ENCODE peak calls at places on chromosomes 16 and 17, in five cellular contexts. H, U, W, I and S are unnamed samples.

GRCh38 chr16:84315422-84315821 is 20.7 kb downstream of the WFDC1 start:
- DNase-seq in H (no peak), I (peak), W (no peak), U (no peak), S (no peak)

GRCh38 chr16:2749936-2750335 is 2.5 kb upstream of the SRRM2 start:
- DNase-seq in U (no peak), I (no peak), W (no peak), H (no peak), S (no peak)

GRCh38 chr17:6086603-6087400 is 16.6 kb downstream of the WSCD1 start:
- DNase-seq in W (no peak), H (no peak), I (no peak), U (no peak), S (no peak)

GRCh38 chr17:44905006-44906000 is 6.1 kb upstream of the EFTUD2 start:
- DNase-seq in H (no peak), W (no peak), I (no peak), U (no peak), S (no peak)

GRCh38 chr17:74444406-74444805 is 12.5 kb downstream of the GPRC5C start:
- DNase-seq in I (no peak), W (no peak), H (no peak), U (no peak), S (peak)

GRCh38 chr16:12057276-12057675 is 80.7 kb downstream of the SNX29 start:
- DNase-seq in W (no peak), H (no peak), U (no peak), I (no peak), S (peak)

GRCh38 chr16:14150796-14151195 is 79.7 kb downstream of the MRTFB start:
- DNase-seq in I (no peak), H (no peak), W (no peak), U (no peak), S (no peak)

GRCh38 chr17:61379457-61380216 is 20.0 kb upstream of the TBX2 start:
- DNase-seq in I (no peak), W (no peak), H (no peak), U (no peak), S (no peak)

GRCh38 chr17:63774141-63774981 is at the start of gene DDX42:
- DNase-seq in I (no peak), H (no peak), U (peak), W (peak), S (peak)

GRCh38 chr16:13923703-13924298 is 3.8 kb downstream of the ERCC4 start:
- DNase-seq in H (no peak), U (no peak), I (peak), W (no peak), S (peak)

GRCh38 chr16:84509032-84509950 is 4.8 kb upstream of the MEAK7 start:
- DNase-seq in U (no peak), H (no peak), I (no peak), W (no peak), S (peak)

GRCh38 chr17:42403150-42403549 is 14.9 kb upstream of the STAT3 start:
- DNase-seq in W (no peak), I (no peak), H (no peak), U (no peak), S (peak)

GRCh38 chr16:13098536-13098935 is 197.1 kb downstream of the SHISA9 start:
- DNase-seq in W (no peak), U (no peak), H (no peak), I (no peak), S (peak)

GRCh38 chr17:7139400-7139799 is 24.8 kb upstream of the ASGR2 start:
- DNase-seq in H (no peak), W (no peak), I (no peak), U (no peak), S (no peak)

GRCh38 chr17:51200846-51201245 is 34.6 kb downstream of the NME2 start:
- DNase-seq in H (no peak), I (no peak), U (no peak), W (no peak), S (no peak)

GRCh38 chr16:49855822-49856740 is at the start of gene ZNF423:
- DNase-seq in I (no peak), U (no peak), H (no peak), W (no peak), S (peak)

GRCh38 chr16:58608601-58609136 is 21.0 kb downstream of the CNOT1 start:
- DNase-seq in U (no peak), I (no peak), H (no peak), W (no peak), S (no peak)

GRCh38 chr17:48596735-48597491 is 3.3 kb upstream of the HOXB5 start:
- DNase-seq in H (no peak), I (no peak), U (no peak), W (no peak), S (no peak)

GRCh38 chr17:632551-632950 is 82.1 kb downstream of the VPS53 start:
- DNase-seq in W (no peak), H (no peak), I (no peak), U (no peak), S (no peak)

GRCh38 chr17:55726440-55726839 is 3.8 kb upstream of the TMEM100 start:
- DNase-seq in H (peak), W (no peak), I (peak), U (peak), S (no peak)

GRCh38 chr16:59702531-59702930 is 968.4 kb upstream of the GOT2 start:
- DNase-seq in W (no peak), H (no peak), I (no peak), U (no peak), S (no peak)

GRCh38 chr17:52227926-52228325 is 69.4 kb upstream of the CA10 start:
- DNase-seq in W (no peak), U (no peak), H (no peak), I (no peak), S (no peak)

GRCh38 chr17:21017256-21017655 is 25.6 kb downstream of the USP22 start:
- DNase-seq in I (no peak), W (no peak), H (no peak), U (no peak), S (no peak)

GRCh38 chr16:69127966-69128510 is 4.3 kb downstream of the CHTF8 start:
- DNase-seq in U (no peak), H (no peak), W (no peak), I (no peak), S (no peak)

GRCh38 chr16:48533931-48534330 is 76.0 kb downstream of the N4BP1 start:
- DNase-seq in I (no peak), H (no peak), U (no peak), W (no peak), S (no peak)

GRCh38 chr16:59988591-59988990 is 1254.5 kb upstream of the GOT2 start:
- DNase-seq in H (no peak), I (peak), W (no peak), U (no peak), S (no peak)

GRCh38 chr17:50560185-50560824 is at the start of gene CACNA1G:
- DNase-seq in I (peak), U (peak), H (peak), W (peak), S (peak)

DNA sequence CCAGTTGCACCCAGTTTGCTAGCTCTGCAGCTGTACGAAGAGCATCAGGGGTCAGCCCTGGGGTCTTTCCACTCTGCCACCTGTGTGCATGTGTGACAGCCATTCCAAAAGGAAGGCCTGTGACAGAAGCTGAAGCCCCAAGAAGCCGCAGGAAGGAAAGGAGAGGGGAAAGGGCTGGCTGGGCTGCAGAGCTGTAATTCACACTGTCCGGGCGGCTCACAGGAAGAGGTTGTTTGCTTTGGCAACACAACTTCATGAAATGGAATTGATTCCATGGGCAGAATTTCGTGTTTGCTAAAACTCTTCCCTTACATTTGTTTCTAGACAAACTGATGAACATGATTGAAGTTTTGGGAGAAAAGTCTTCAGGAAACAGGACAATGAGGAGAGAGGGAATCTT is 14.8 kb downstream of the TMEM204 start:
- DNase-seq in H (no peak), W (no peak), U (no peak), I (no peak), S (no peak)
- H3K4me3 ChIP-seq in H (no peak), W (no peak), U (peak), I (no peak), S (no peak)

GRCh38 chr17:80067393-80067986 is 31.0 kb downstream of the CCDC40 start:
- DNase-seq in I (no peak), W (no peak), H (no peak), U (no peak), S (no peak)

GRCh38 chr17:80071116-80071980 is 30.0 kb upstream of the GAA start:
- DNase-seq in H (no peak), W (no peak), I (no peak), U (peak), S (no peak)

GRCh38 chr17:80070375-80071115 is 30.8 kb upstream of the GAA start:
- DNase-seq in U (no peak), W (no peak), H (no peak), I (no peak), S (no peak)

GRCh38 chr17:80069886-80070177 is 31.5 kb upstream of the GAA start:
- DNase-seq in I (no peak), U (no peak), W (no peak), H (no peak), S (no peak)

DNA sequence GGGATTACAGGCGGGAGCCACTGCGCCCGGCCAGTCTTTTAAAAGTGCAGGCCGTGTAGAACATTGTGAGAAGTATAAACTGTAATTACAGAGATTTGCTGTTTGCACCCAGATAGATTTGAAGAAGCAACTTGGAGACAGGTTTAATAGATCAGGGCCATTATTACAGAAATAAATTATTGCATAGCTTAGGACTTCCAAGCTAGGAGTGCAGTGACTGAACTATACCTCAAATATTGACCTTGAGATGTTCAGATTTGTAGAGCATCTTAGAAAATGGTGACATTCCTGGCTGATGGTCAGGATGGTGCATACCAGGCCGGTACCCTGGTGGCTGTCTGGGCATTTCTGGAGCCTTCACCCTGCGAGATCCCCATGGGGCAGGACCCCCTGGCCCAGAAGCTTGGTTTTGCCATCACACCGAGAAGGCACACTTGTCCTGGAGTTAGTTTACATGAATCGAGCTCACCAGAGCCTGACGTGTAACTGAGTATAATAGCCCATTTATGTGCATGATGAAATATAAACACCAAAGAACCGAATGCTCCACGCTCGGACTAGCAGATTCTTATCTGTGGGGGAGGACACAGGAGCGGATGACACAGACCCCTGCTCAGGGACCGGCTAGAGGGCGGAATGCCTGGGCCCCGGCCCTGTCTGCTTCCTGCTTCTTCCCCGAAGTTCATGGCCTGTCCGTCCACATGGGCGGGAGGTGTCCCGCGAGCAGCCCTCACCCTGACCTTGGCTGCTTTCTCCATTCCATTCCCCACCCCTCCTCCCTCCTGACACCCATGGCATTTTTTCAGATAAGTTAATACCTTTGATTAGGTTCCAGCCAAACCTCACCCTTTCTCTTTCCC is 32.1 kb downstream of the CCDC40 start:
- DNase-seq in U (no peak), H (peak), W (no peak), I (no peak), S (peak)
- H3K4me3 ChIP-seq in U (no peak), H (no peak), W (no peak), I (no peak), S (no peak)

GRCh38 chr16:71590584-71590983 is 13.7 kb upstream of the TAT start:
- DNase-seq in W (no peak), U (no peak), H (no peak), I (no peak), S (no peak)

GRCh38 chr16:71594000-71594646 is 17.2 kb upstream of the TAT start:
- DNase-seq in U (no peak), H (no peak), I (no peak), W (no peak), S (no peak)

GRCh38 chr16:71591917-71592316 is 15.0 kb upstream of the TAT start:
- DNase-seq in W (no peak), I (no peak), H (no peak), U (no peak), S (no peak)

DNA sequence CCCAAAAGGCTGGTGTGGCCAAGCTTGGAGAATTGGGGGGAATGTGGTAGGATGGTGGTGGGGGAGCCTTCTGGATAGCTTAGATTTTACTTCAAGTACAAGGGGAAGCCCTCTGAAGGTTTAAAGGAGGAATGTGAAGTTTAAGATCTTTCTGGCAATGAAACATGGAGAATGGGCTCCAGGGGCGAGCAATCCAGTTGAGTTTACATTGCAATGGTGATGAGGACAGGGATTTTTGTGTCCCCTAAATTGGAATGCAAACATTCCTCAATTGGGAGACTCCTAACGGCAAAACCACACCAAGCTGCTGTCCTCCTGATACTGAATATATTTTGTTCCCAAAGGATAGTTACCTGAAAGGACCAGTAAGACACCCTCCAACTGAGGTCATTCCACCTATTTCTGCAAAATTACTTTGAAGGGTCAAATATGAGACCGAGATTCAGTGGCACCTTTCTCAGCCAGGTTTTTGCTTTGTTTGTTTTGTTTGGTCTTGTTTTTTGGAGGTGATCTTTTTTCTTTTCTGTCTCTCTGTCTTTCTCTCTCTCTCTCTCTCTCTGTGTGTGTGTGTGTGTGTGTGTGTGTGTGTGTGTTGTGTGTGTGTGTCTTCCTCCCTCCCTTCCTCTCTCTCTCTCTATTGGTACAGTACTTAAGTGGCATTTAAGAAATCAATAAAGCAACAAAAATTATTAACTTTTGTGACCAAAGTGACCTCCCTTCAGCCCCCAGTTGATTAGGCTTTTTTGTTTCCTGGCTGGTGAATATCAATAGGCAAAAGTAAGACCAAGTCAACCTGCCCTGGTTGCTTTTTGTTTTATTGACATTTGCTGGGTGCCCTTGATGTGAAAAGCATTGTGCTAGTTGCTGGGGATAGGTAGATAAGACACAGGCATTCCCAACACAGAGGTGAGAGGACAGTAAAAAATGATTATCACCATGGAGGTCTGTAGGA is 16.4 kb upstream of the TAT start:
- DNase-seq in U (no peak), I (no peak), W (no peak), H (no peak), S (no peak)
- H3K4me3 ChIP-seq in U (no peak), I (no peak), W (no peak), H (no peak), S (no peak)

DNA sequence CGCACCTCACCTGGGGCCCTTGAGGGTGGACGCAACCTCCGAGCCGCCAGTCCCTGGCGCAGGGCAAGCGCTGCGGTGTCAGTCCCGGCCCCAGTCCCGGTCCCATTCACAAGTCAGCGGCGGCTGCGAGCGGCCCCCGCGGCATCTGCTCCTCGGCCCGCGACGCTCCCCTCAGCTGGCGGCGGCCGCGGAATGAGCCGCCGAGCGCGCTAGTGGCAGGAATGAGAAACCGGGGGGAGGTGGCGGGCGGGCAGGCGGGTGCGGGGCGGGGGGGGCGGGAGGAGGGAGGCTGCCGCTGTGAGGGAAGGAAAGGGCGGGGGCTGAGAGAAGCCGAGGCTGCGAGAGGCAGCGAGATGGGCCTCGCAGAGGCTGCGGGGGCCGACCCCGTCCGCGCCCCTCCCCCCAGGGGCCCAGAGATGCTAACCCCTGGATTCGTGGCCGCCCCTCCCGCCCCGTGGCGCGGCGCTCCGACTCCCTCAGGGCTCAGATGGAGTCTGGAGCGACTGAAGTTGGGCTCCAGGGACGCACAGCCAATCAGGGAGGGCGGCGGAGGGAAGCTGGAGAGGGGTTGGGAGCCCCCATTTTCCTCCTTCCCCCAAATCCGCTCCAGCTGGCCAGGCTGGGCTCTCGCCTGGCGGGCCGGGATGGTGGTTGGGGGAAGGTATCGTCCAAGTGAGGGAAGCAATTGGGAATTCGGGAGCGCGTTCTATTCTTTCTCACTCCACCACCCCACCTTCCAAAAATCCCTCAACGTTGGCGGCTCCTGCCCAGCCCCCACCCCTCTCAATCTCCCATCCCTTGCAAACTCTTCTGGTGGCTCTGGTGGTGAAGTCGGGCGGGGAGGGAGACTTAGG is at the start of gene CDH11:
- DNase-seq in I (peak), U (no peak), H (no peak), W (peak), S (peak)
- H3K4me3 ChIP-seq in I (peak), U (peak), H (peak), W (peak), S (peak)

GRCh38 chr17:37745801-37746426 is 1.1 kb upstream of the HNF1B start:
- DNase-seq in H (no peak), W (no peak), I (no peak), U (no peak), S (no peak)

GRCh38 chr17:37744633-37744927 is 279 bp downstream of the HNF1B start:
- DNase-seq in U (no peak), H (no peak), I (no peak), W (no peak), S (no peak)

GRCh38 chr17:37744961-37745800 is at the start of gene HNF1B:
- DNase-seq in W (no peak), I (no peak), U (no peak), H (peak), S (peak)

GRCh38 chr17:37747222-37747621 is 2.4 kb upstream of the HNF1B start:
- DNase-seq in H (no peak), I (no peak), W (no peak), U (no peak), S (no peak)

DNA sequence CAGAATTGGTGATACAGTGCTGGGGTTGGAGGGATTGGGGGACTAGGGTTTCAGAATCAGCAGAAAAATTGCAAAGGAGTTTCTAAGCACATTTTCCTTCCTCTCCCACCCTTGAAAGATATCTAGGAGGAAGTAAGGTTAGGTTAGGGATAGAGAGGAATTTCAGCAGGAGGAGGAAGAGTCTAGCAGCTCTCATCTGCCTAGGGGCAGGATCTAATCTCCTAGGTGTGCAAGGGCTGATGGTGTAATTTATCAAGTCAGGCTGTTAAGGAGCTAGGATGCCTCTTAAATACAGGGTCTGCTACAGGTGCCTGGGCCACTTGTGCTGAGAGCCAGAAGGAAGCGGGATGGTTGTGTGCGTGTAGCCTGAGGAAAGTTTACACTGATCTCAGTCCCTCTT is 1.8 kb upstream of the HNF1B start:
- DNase-seq in U (no peak), W (no peak), I (no peak), H (no peak), S (no peak)
- H3K4me3 ChIP-seq in U (no peak), W (no peak), I (no peak), H (peak), S (no peak)